ENCODE peak calls at places on chromosomes 16 and 17, in six cellular contexts. X, Y, N, E, D and S are unnamed samples.

GRCh38 chr16:87418216-87418615 is 26.1 kb downstream of the MAP1LC3B start:
- DNase-seq in X (no peak), Y (no peak), N (no peak), E (no peak), D (no peak), S (no peak)

GRCh38 chr16:89971495-89972243 is 23.1 kb downstream of the DEF8 start:
- DNase-seq in X (no peak), Y (no peak), N (no peak), E (no peak), D (no peak), S (no peak)

GRCh38 chr17:75508848-75509450 is 6.4 kb downstream of the CASKIN2 start:
- DNase-seq in X (no peak), Y (no peak), N (no peak), E (no peak), D (no peak), S (no peak)

GRCh38 chr17:67156269-67157199 is 88.5 kb downstream of the HELZ start:
- DNase-seq in X (no peak), Y (no peak), N (peak), E (no peak), D (no peak), S (peak)

GRCh38 chr16:78402797-78403196 is 303.3 kb downstream of the WWOX start:
- DNase-seq in X (no peak), Y (no peak), N (no peak), E (no peak), D (no peak), S (no peak)

GRCh38 chr16:74936902-74937560 is 47.9 kb downstream of the WDR59 start:
- DNase-seq in X (no peak), Y (no peak), N (peak), E (no peak), D (peak), S (no peak)

GRCh38 chr16:69798466-69798865 is 36.3 kb downstream of the WWP2 start:
- DNase-seq in X (no peak), Y (no peak), N (peak), E (no peak), D (no peak), S (peak)

GRCh38 chr17:21674242-21674731 is 18.0 kb upstream of the KCNJ18 start:
- DNase-seq in X (no peak), Y (no peak), N (no peak), E (no peak), D (no peak), S (no peak)

GRCh38 chr16:68707341-68708152 is 29.5 kb upstream of the CDH1 start:
- DNase-seq in X (peak), Y (peak), N (no peak), E (peak), D (peak), S (peak)

GRCh38 chr17:17749025-17749772 is 67.9 kb downstream of the RAI1 start:
- DNase-seq in X (no peak), Y (peak), N (no peak), E (no peak), D (no peak), S (peak)

GRCh38 chr17:81514735-81515529 is 2.3 kb upstream of the ACTG1 start:
- DNase-seq in X (peak), Y (peak), N (peak), E (peak), D (peak), S (peak)

GRCh38 chr17:67105213-67105612 is 60.9 kb downstream of the CACNG1 start:
- DNase-seq in X (no peak), Y (no peak), N (peak), E (no peak), D (peak), S (no peak)

GRCh38 chr17:81075307-81075706 is 40.4 kb downstream of the BAIAP2 start:
- DNase-seq in X (no peak), Y (no peak), N (no peak), E (no peak), D (no peak), S (no peak)

GRCh38 chr16:21608647-21609328 is 9.4 kb downstream of the METTL9 start:
- DNase-seq in X (no peak), Y (no peak), N (no peak), E (no peak), D (peak), S (no peak)
- H3K4me3 ChIP-seq in X (no peak), Y (no peak), N (no peak), E (no peak), D (no peak), S (no peak)

GRCh38 chr17:7308625-7309433 is 1.4 kb downstream of the EIF5A start:
- DNase-seq in X (no peak), Y (peak), N (peak), E (peak), D (peak), S (peak)
- H3K4ac ChIP-seq in X (no peak), Y (peak), N (peak), E (peak), D (peak), S (peak)

DNA sequence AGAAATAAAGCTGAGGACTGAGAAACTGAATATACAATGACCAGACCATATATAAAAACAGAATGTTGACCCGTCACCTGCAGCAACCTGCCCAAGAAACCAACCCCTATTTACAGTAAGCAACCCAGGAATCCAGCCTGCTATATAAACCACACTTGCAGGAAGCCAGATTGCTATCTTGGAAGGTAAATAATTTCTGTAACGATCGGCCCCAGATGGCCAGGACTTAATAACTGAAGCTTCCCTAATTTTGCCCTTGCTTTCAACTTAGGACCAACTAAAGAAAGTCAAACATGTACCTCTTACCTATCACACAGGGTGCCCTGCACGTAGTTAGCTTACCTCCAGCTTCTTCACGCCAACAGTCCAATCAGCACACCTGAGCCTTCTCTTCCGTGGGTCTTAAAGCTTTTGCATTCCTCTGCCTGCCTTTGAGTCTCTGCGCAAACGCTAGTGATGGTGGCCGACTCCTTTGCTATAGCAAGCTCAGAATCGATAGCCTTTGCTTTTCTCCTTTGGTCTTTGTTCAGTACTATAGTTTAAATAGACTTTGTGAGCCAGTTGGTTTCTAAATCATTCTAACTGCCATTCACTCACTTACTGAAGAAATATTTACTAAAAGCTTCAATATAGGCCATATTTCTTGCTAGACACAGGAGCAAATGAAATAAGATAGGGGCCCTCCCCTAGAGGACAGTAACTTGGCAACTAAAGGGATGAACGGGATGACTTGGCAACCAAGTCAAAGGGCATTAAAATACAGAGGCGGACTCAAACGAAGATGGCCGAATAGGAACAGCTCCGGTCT is 31.3 kb downstream of the MPHOSPH6 start:
- DNase-seq in X (no peak), Y (no peak), N (no peak), E (no peak), D (no peak), S (no peak)
- H2BK120ac ChIP-seq in X (no peak), Y (peak), N (no peak), E (peak), D (no peak), S (peak)

GRCh38 chr16:30380801-30381208 is 1.6 kb downstream of the SEPTIN1 start:
- DNase-seq in X (no peak), Y (no peak), N (no peak), E (no peak), D (no peak), S (no peak)

GRCh38 chr16:30382398-30383015 is at the start of gene SEPTIN1:
- DNase-seq in X (no peak), Y (no peak), N (no peak), E (no peak), D (no peak), S (no peak)

GRCh38 chr16:30380072-30380471 is 2.3 kb downstream of the SEPTIN1 start:
- DNase-seq in X (no peak), Y (no peak), N (no peak), E (no peak), D (no peak), S (no peak)

GRCh38 chr16:30379165-30379783 is 3.1 kb downstream of the SEPTIN1 start:
- DNase-seq in X (no peak), Y (no peak), N (no peak), E (no peak), D (no peak), S (no peak)

DNA sequence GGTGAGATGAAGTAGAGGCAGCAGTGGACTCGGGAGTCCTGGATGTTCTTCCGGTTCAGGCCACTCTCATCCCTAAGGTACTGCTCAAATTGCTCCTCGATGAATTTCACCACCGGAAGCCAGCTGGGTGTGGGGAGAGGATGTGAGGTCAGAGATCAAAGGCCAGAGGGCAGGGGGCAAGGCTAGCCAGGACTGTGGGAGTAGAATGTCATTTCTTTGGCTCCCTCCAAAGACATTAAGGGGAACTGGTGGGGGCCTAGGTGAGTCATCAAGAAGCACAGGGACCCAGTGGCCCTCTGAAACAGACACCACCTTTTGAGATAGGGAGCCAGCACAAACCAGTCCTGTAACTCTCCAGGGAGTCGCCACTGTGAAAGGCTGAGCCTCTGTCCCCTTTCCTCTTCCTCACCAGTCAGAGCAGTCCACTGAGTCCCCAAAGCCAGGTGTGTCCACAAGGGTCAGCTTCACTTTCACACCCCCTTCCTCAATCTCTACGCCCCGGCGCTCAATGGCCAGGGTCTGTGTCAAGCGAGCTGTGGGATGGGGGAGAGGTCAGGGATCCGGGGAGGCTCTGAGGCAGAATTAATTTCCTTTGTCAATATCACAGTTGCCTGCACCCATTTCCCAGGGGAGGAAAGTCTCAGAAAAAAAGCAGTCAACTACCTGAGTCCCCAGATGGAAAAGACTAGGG is 865 bp downstream of the SEPTIN1 start:
- DNase-seq in X (no peak), Y (no peak), N (no peak), E (no peak), D (no peak), S (no peak)
- H3K4me3 ChIP-seq in X (no peak), Y (no peak), N (no peak), E (peak), D (no peak), S (no peak)

GRCh38 chr17:82791532-82791931 is 39.7 kb downstream of the TBCD start:
- DNase-seq in X (no peak), Y (no peak), N (peak), E (peak), D (peak), S (no peak)
- H3K4ac ChIP-seq in X (no peak), Y (no peak), N (peak), E (no peak), D (peak), S (no peak)